ENCODE peak calls at places on chromosome 19, in seven cellular contexts. E is ascending aorta; N is Panc1; H is astrocyte; M is fibroblast of lung; W is CD4-positive, alpha-beta memory T cell; I is HCT116. T is an unnamed sample.

GRCh38 chr19:16541526-16542044 is 652 bp downstream of the CHERP start:
- DNase-seq in H (no peak), E (no peak), M (no peak), I (no peak), W (no peak), N (no peak), T (no peak)

GRCh38 chr19:5839312-5840017 is at the start of gene FUT6:
- DNase-seq in N (no peak), M (no peak), I (no peak), E (no peak), H (no peak), W (no peak), T (no peak)

GRCh38 chr19:7554990-7555864 is 19.7 kb downstream of the PNPLA6 start:
- DNase-seq in E (no peak), N (no peak), H (no peak), W (no peak), I (no peak), M (no peak), T (peak; percentile 68)

GRCh38 chr19:16330368-16330801 is 5.8 kb downstream of the KLF2 start:
- DNase-seq in W (peak; percentile 96), M (peak; percentile 73), I (peak; percentile 88), H (peak; percentile 84), N (peak; percentile 65), E (peak; percentile 94), T (peak; percentile 88)

GRCh38 chr19:19372656-19373416 is 32.6 kb upstream of the GATAD2A start:
- DNase-seq in W (peak; percentile 41), H (no peak), M (peak; percentile 39), N (no peak), E (peak; percentile 81), I (peak; percentile 50), T (peak; percentile 72)

GRCh38 chr19:35144600-35145436 is 1.8 kb downstream of the FXYD7 start:
- DNase-seq in I (no peak), H (no peak), N (no peak), E (no peak), W (peak; percentile 51), M (no peak), T (no peak)

GRCh38 chr19:19860756-19861390 is 4.8 kb upstream of the ZNF253 start:
- DNase-seq in N (no peak), I (no peak), M (no peak), H (no peak), W (peak; percentile 61), E (no peak), T (peak; percentile 56)

GRCh38 chr19:50728084-50728737 is 5.0 kb downstream of the CLEC11A start:
- DNase-seq in E (peak; percentile 76), H (no peak), N (no peak), M (peak; percentile 73), I (no peak), W (no peak), T (peak; percentile 91)

GRCh38 chr19:5558101-5558621 is 9.6 kb downstream of the TINCR start:
- DNase-seq in N (no peak), W (no peak), I (no peak), H (no peak), E (no peak), M (no peak), T (no peak)

GRCh38 chr19:38015216-38015615 is 108.2 kb downstream of the SIPA1L3 start:
- DNase-seq in H (no peak), E (no peak), M (no peak), I (no peak), N (no peak), W (no peak), T (no peak)

GRCh38 chr19:23439623-23440022 is 44.4 kb upstream of the ZNF91 start:
- DNase-seq in N (no peak), E (no peak), M (no peak), W (no peak), H (no peak), I (no peak), T (no peak)

GRCh38 chr19:23916991-23917390 is 2.3 kb downstream of the ZNF726 start:
- DNase-seq in N (no peak), E (no peak), I (no peak), M (peak; percentile 1), W (no peak), H (peak; percentile 8), T (no peak)

GRCh38 chr19:16433986-16434385 is 37.8 kb downstream of the EPS15L1 start:
- DNase-seq in E (no peak), N (no peak), H (no peak), I (no peak), W (no peak), M (no peak), T (no peak)

GRCh38 chr19:16320987-16321386 is 3.6 kb upstream of the KLF2 start:
- DNase-seq in H (no peak), W (no peak), E (no peak), M (no peak), N (no peak), I (no peak), T (no peak)

GRCh38 chr19:16404396-16404795 is 67.4 kb downstream of the EPS15L1 start:
- DNase-seq in W (no peak), I (no peak), H (no peak), N (no peak), E (no peak), M (no peak), T (no peak)

GRCh38 chr19:23273022-23273593 is 22.9 kb upstream of the ZNF724 start:
- DNase-seq in E (no peak), N (no peak), H (no peak), M (no peak), W (no peak), I (no peak), T (no peak)

GRCh38 chr19:29576043-29576442 is 30.0 kb upstream of the POP4 start:
- DNase-seq in M (no peak), H (no peak), E (no peak), I (no peak), N (no peak), W (no peak), T (no peak)

GRCh38 chr19:42282036-42282762 is 13.1 kb downstream of the CIC start:
- DNase-seq in N (no peak), W (no peak), E (no peak), I (no peak), H (peak; percentile 25), M (peak; percentile 36), T (peak; percentile 61)

GRCh38 chr19:35931161-35931873 is 4.9 kb upstream of the LRFN3 start:
- DNase-seq in W (peak; percentile 100), E (peak; percentile 100), N (peak; percentile 99), I (peak; percentile 99), H (peak; percentile 96), M (peak; percentile 99), T (peak; percentile 100)

GRCh38 chr19:15297416-15298224 is 34.7 kb downstream of the BRD4 start:
- DNase-seq in M (peak; percentile 86), W (no peak), I (peak; percentile 59), N (peak; percentile 38), H (peak; percentile 64), E (no peak), T (no peak)

GRCh38 chr19:15300533-15301194 is 31.7 kb downstream of the BRD4 start:
- DNase-seq in H (no peak), M (peak; percentile 89), E (no peak), N (peak; percentile 36), W (no peak), I (no peak), T (no peak)

GRCh38 chr19:18764591-18765051 is 26.5 kb downstream of the COMP start:
- DNase-seq in H (no peak), I (no peak), N (no peak), W (no peak), E (no peak), M (no peak), T (no peak)

GRCh38 chr19:49592486-49593232 is 1.7 kb downstream of the PRR12 start:
- DNase-seq in M (no peak), W (peak; percentile 6), I (no peak), E (no peak), H (no peak), N (no peak), T (no peak)

GRCh38 chr19:10419646-10420443 is 493 bp upstream of the PDE4A start:
- DNase-seq in W (peak; percentile 62), E (no peak), M (peak; percentile 50), H (peak; percentile 68), I (peak; percentile 84), N (peak; percentile 61), T (no peak)
- H3K4me3 ChIP-seq in W (peak overlapping the region; percentile 46), E (peak overlapping the region; percentile 28), M (peak overlapping the region; percentile 42), H (peak overlapping the region; percentile 55), I (peak overlapping the region; percentile 70), N (peak overlapping the region; percentile 51), T (peak overlapping the region; percentile 9)

GRCh38 chr19:932647-933552 is 7.1 kb downstream of the ARID3A start:
- DNase-seq in M (peak; percentile 94), I (no peak), N (no peak), E (peak; percentile 75), W (peak; percentile 52), H (peak; percentile 87), T (peak; percentile 89)

GRCh38 chr19:933553-933882 is 7.7 kb downstream of the ARID3A start:
- DNase-seq in W (no peak), I (no peak), N (no peak), H (no peak), E (no peak), M (no peak), T (no peak)

GRCh38 chr19:934197-934840 is 8.5 kb downstream of the ARID3A start:
- DNase-seq in I (no peak), M (no peak), W (no peak), E (no peak), N (no peak), H (no peak), T (no peak)

GRCh38 chr19:936175-936546 is 10.3 kb downstream of the ARID3A start:
- DNase-seq in W (no peak), E (no peak), N (no peak), I (no peak), M (no peak), H (no peak), T (no peak)

GRCh38 chr19:934865-935422 is 9.1 kb downstream of the ARID3A start:
- DNase-seq in E (peak; percentile 89), I (no peak), W (no peak), N (no peak), H (peak; percentile 57), M (peak; percentile 82), T (peak; percentile 85)
- H3K27ac ChIP-seq in E (peak overlapping the region; percentile 68), I (no peak overlapping the region), W (no peak overlapping the region), N (peak overlapping the region; percentile 17), H (no peak overlapping the region), M (peak overlapping the region; percentile 65), T (peak overlapping the region; percentile 30)

DNA sequence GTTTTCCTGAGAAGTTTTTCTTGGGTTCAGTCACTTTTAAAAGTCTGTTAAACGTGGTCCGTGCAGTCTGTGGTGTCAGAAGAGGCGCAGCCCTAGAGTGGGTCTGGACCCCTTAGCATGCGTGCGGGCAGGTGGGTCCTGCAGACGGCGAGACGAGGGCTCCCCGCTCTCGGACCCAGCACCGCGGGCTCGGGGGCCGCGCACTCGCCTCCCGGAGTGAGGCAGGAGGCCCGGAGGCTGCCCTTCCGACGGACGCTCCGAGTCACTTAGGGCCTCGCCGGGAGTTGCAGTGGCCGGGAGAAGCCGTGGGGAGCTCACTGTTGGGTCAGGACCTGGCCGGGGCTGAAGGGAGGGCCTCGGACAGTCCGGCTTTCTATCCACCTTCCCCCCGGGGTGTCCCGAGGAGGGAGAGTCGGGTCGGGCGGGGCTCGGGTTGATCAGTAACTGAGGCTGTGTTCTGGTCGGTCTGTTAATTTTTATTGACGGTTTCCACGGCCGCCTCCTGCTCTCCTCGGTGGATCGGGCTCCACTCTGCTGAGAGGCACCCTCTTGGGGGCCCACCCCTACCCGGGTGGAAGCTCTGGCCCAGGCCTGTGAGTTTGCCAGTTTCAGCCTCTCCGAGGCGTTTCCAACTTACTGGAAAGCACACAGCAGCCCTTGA is 1.3 kb downstream of the PTBP1 start:
- DNase-seq in W (no peak), I (no peak), H (no peak), E (no peak), M (no peak), N (no peak), T (no peak)
- H3K4me1 ChIP-seq in W (peaks cover 55% of the 10 kb centered on the region), I (peaks cover 17% of the 10 kb centered on the region), H (peaks cover 37% of the 10 kb centered on the region), E (peaks cover 59% of the 10 kb centered on the region), M (peaks cover 29% of the 10 kb centered on the region), N (peaks cover 18% of the 10 kb centered on the region), T (peaks cover 19% of the 10 kb centered on the region)

GRCh38 chr19:46076951-46077814 is 36.4 kb upstream of the IGFL4 start:
- DNase-seq in W (peak; percentile 2), N (no peak), I (peak; percentile 82), H (peak; percentile 62), M (peak; percentile 79), E (no peak), T (no peak)
- H3K4me3 ChIP-seq in W (no peak overlapping the region), N (peak overlapping the region; percentile 37), I (peak overlapping the region; percentile 39), H (peak overlapping the region; percentile 46), M (peak overlapping the region; percentile 27), E (peak overlapping the region; percentile 7), T (no peak overlapping the region)

T was measured in right cardiac atrium.